ENCODE peak calls at places on chromosomes 1 and 21, in four cellular contexts. T is K562, B is A549, J is H1. L is an unnamed sample.

GRCh38 chr21:36480618-36481017 is 696 bp upstream of the CLDN14 start:
- DNase-seq in T (no peak), J (no peak), B (no peak), L (no peak)

GRCh38 chr1:210332233-210332632 is 3.5 kb downstream of the HHAT start:
- DNase-seq in J (no peak), B (no peak), T (no peak), L (no peak)

GRCh38 chr1:30704271-30704670 is 19.1 kb downstream of the MATN1 start:
- DNase-seq in J (no peak), T (no peak), B (no peak), L (no peak)

GRCh38 chr1:39976732-39977131 is 21.8 kb downstream of the MFSD2A start:
- DNase-seq in B (no peak), T (no peak), J (no peak), L (peak)

GRCh38 chr1:7218210-7218832 is 433.1 kb downstream of the CAMTA1 start:
- DNase-seq in J (peak), B (peak), T (peak), L (peak)

GRCh38 chr21:38165466-38166213 is 91.2 kb upstream of the KCNJ15 start:
- DNase-seq in J (no peak), B (no peak), T (no peak), L (no peak)

GRCh38 chr1:219924348-219924747 is 4.0 kb downstream of the SLC30A10 start:
- DNase-seq in T (no peak), J (no peak), B (no peak), L (no peak)

GRCh38 chr1:216721878-216722277 is 1.4 kb downstream of the ESRRG start:
- DNase-seq in T (no peak), B (no peak), J (no peak), L (no peak)

GRCh38 chr1:3469104-3469848 is 14.8 kb downstream of the ARHGEF16 start:
- DNase-seq in T (no peak), J (no peak), B (no peak), L (no peak)

GRCh38 chr1:248686815-248687214 is 15.8 kb downstream of the OR14I1 start:
- DNase-seq in T (peak), B (peak), J (no peak), L (no peak)

GRCh38 chr1:42533101-42533863 is 70.2 kb downstream of the CCDC30 start:
- DNase-seq in J (no peak), B (no peak), T (no peak), L (no peak)

GRCh38 chr1:212620293-212620692 is 11.7 kb downstream of the ATF3 start:
- DNase-seq in T (no peak), J (no peak), B (no peak), L (no peak)

GRCh38 chr1:177210071-177210470 is 39.3 kb downstream of the BRINP2 start:
- DNase-seq in T (no peak), J (no peak), B (peak), L (no peak)

GRCh38 chr1:25996966-25997758 is 701 bp downstream of the PAFAH2 start:
- DNase-seq in T (no peak), B (peak), J (no peak), L (peak)

GRCh38 chr1:162552684-162553252 is 8.8 kb upstream of the UAP1 start:
- DNase-seq in B (no peak), J (no peak), T (no peak), L (no peak)

GRCh38 chr1:193525411-193525810 is 339.0 kb upstream of the B3GALT2 start:
- DNase-seq in B (no peak), T (no peak), J (no peak), L (no peak)

GRCh38 chr1:165629848-165630628 is 996 bp upstream of the MGST3 start:
- DNase-seq in J (no peak), T (no peak), B (no peak), L (no peak)

GRCh38 chr21:43676391-43676790 is 17.0 kb downstream of the RRP1B start:
- DNase-seq in T (no peak), B (no peak), J (no peak), L (no peak)

GRCh38 chr1:178774263-178774662 is 49.2 kb downstream of the RALGPS2 start:
- DNase-seq in B (peak), T (no peak), J (no peak), L (peak)

GRCh38 chr1:185375583-185375982 is 58.5 kb upstream of the IVNS1ABP start:
- DNase-seq in T (no peak), J (no peak), B (no peak), L (no peak)

GRCh38 chr1:113975211-113975895 is 3.9 kb upstream of the OLFML3 start:
- DNase-seq in T (no peak), B (no peak), J (no peak), L (no peak)

GRCh38 chr1:26276432-26276838 is 3.5 kb upstream of the SH3BGRL3 start:
- DNase-seq in B (no peak), J (no peak), T (no peak), L (peak)

GRCh38 chr1:227748496-227749182 is 13.4 kb downstream of the SNAP47 start:
- DNase-seq in B (no peak), T (peak), J (no peak), L (no peak)

GRCh38 chr1:208127284-208127683 is 116.9 kb downstream of the PLXNA2 start:
- DNase-seq in J (no peak), T (no peak), B (no peak), L (no peak)

GRCh38 chr1:117586747-117587478 is 18.9 kb upstream of the TENT5C start:
- DNase-seq in B (no peak), J (no peak), T (no peak), L (no peak)

GRCh38 chr1:42239555-42239954 is 75.0 kb upstream of the GUCA2A start:
- DNase-seq in B (no peak), J (no peak), T (no peak), L (no peak)

GRCh38 chr1:65832296-65832695 is 39.6 kb downstream of the PDE4B start:
- DNase-seq in J (no peak), B (no peak), T (no peak), L (no peak)

GRCh38 chr21:33403128-33403785 is at the start of gene IFNGR2:
- DNase-seq in J (peak), T (peak), B (no peak), L (no peak)

GRCh38 chr1:211420845-211421454 is 71.0 kb downstream of the RD3 start:
- DNase-seq in T (no peak), J (no peak), B (no peak), L (no peak)

GRCh38 chr1:9120312-9120958 is 8.5 kb downstream of the GPR157 start:
- DNase-seq in T (no peak), B (no peak), J (no peak), L (no peak)

GRCh38 chr21:36479415-36480402 is at the start of gene CLDN14:
- DNase-seq in J (no peak), B (no peak), T (no peak), L (peak)

GRCh38 chr21:29647353-29647781 is 292.4 kb downstream of the GRIK1 start:
- DNase-seq in B (no peak), T (peak), J (no peak), L (no peak)

GRCh38 chr1:188669715-188670114 is 1807.9 kb downstream of the BRINP3 start:
- DNase-seq in T (no peak), B (no peak), J (no peak), L (no peak)

GRCh38 chr1:216221260-216221700 is 202.0 kb downstream of the USH2A start:
- DNase-seq in B (peak), J (peak), T (no peak), L (peak)

GRCh38 chr1:30410153-30410851 is 313.1 kb downstream of the MATN1 start:
- DNase-seq in J (peak), B (no peak), T (no peak), L (no peak)

GRCh38 chr1:94962745-94963265 is 35.9 kb upstream of the CNN3 start:
- DNase-seq in B (no peak), J (no peak), T (no peak), L (peak)

GRCh38 chr1:169119405-169119804 is 12.9 kb downstream of the ATP1B1 start:
- DNase-seq in B (peak), T (no peak), J (no peak), L (no peak)

GRCh38 chr1:153790996-153791855 is 16.0 kb downstream of the SLC27A3 start:
- DNase-seq in T (no peak), B (no peak), J (no peak), L (no peak)

GRCh38 chr1:153793973-153794615 is 18.9 kb downstream of the SLC27A3 start:
- DNase-seq in J (peak), T (no peak), B (no peak), L (no peak)

GRCh38 chr1:153791856-153792253 is 16.6 kb downstream of the SLC27A3 start:
- DNase-seq in T (no peak), B (peak), J (no peak), L (no peak)

GRCh38 chr1:153793261-153793972 is 18.2 kb downstream of the SLC27A3 start:
- DNase-seq in T (no peak), J (peak), B (no peak), L (no peak)

DNA sequence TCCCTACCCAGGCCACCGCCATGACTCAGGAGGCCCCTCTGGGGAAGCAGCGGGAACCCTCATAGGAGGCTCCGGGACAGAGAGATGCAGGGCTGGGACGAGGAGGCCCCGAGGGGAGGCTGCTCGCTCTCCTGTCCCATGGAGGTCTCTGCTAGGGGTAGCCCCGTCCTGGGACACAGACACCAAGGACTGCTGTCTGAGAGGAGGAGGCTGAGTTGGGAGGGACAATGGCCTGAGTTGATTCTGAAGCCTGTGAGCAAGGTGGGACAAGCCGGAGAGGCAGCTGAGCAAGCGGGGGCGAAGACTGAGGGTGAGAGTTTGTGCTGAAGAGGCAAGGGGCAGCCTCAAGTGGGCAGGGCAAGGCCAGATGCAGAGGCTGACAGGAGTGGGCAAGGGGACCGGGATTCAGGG is 17.4 kb downstream of the SLC27A3 start:
- DNase-seq in J (no peak), T (no peak), B (no peak), L (no peak)
- TF ChIP-seq KDM1A in J (no peak), T (no peak), B (no peak), L (no peak)

GRCh38 chr1:19872190-19872589 is 10.0 kb upstream of the OTUD3 start:
- DNase-seq in T (no peak), B (peak), J (no peak), L (peak)
- TF ChIP-seq KDM1A in T (no peak), B (no peak), J (no peak), L (no peak)

DNA sequence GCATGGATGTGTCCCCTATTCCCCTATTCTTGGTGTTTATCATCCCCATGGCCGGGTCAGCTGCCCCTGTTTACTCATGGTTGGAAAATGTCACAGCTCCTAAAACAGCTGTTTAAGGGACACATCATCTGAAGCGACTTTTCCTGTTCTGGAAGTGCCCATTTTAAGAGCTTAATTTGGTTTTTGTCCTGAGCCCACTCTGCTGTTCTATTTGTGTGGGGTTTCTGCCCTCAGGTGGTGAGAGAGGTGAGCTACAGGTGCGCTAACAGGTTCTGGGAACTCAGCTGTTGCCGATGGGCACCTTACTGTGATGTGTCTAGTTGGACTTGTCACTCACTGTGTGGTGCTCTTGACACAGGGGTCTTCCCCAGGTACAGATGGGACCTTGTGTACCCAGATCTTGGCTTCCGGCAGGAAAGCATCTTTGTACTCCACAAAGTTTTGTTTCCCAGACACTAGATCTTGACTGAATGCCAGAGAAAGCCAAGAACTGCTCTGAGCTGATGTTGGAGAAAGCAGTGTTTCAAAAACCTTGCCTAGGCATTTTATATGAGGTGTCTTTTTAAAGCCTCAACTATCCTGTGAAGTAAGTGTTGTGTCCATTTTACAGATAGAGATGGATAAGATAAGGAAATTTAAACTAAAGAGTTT is 59.0 kb upstream of the CD1D start:
- DNase-seq in J (peak), T (peak), B (peak), L (peak)
- TF ChIP-seq KDM1A in J (no peak), T (no peak), B (no peak), L (no peak)

DNA sequence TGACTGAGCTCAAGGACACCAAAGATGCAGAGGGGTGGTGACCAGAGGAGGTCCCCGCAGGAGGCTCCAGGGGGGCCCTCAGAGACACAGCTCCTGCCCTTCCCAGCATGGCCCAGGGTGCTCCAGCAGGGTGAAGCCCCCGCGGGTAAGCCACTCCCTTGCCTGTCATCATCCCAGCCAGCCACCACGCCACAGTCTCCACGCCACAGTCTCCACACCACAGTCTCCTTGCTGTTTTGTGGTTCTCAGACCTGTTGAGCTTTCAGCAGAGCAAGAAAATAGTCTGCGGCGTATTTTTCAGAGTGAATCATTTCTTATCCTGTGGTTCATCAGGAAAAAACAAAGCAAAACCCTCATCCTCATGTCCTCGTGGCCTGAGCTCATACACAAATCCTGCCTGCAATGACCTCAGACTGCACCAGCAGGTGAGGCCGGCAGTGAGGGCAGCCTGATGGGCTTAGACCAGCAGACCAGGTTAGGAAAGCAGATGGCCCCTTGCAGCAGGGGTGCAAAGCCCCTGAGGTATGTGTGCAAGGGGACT is 25.7 kb upstream of the ABCG1 start:
- DNase-seq in J (no peak), B (no peak), T (no peak), L (no peak)
- TF ChIP-seq KDM1A in J (no peak), B (no peak), T (no peak), L (no peak)

L was measured in HepG2.